ENCODE peak calls at places on chromosomes 3 and 15, in eight cellular contexts. D is iris pigment epithelial cell; F is brain microvascular endothelial cell; Q is stimulated activated CD8-positive, alpha-beta memory T cell treated with anti-CD3 and anti-CD28 coated beads, Interleukin-15, amount 100 ng/mL, for 24 hours; R is CD4-positive, alpha-beta memory T cell; G is spleen; X is A172; P is NCI-H2081. U is an unnamed sample.

GRCh38 chr3:183265157-183265642 is 12.1 kb downstream of the B3GNT5 start:
- DNase-seq in Q (no peak), X (no peak), F (peak; percentile 57), R (no peak), P (peak; percentile 98), D (peak; percentile 55), G (no peak), U (peak; percentile 69)

GRCh38 chr3:113245775-113246174 is 34.4 kb downstream of the BOC start:
- DNase-seq in P (no peak), X (no peak), D (no peak), G (no peak), F (no peak), R (no peak), Q (no peak), U (no peak)

GRCh38 chr3:135131290-135131689 is 336.2 kb downstream of the EPHB1 start:
- DNase-seq in Q (no peak), G (no peak), F (no peak), P (no peak), X (no peak), R (no peak), D (no peak), U (no peak)

GRCh38 chr3:62559831-62560445 is 186.6 kb upstream of the FEZF2 start:
- DNase-seq in P (no peak), F (peak; percentile 8), R (no peak), G (no peak), X (peak; percentile 12), D (peak; percentile 57), Q (no peak), U (peak; percentile 56)

GRCh38 chr3:71629289-71630252 is 46.0 kb upstream of the FOXP1 start:
- DNase-seq in R (no peak), P (no peak), G (no peak), F (peak; percentile 15), D (peak; percentile 41), X (no peak), Q (no peak), U (no peak)

GRCh38 chr3:183581496-183582155 is 26.1 kb upstream of the KLHL6 start:
- DNase-seq in Q (no peak), G (no peak), P (no peak), X (no peak), R (no peak), D (no peak), F (no peak), U (no peak)

GRCh38 chr3:176855213-176855612 is 342.1 kb downstream of the TBL1XR1 start:
- DNase-seq in X (no peak), R (no peak), D (no peak), P (no peak), F (no peak), G (no peak), Q (no peak), U (no peak)

GRCh38 chr15:96170616-96171270 is 159.8 kb upstream of the NR2F2 start:
- DNase-seq in R (no peak), Q (no peak), F (no peak), G (no peak), D (no peak), X (no peak), P (no peak), U (no peak)

GRCh38 chr3:145807990-145808389 is 353.0 kb downstream of the PLOD2 start:
- DNase-seq in X (peak; percentile 20), Q (no peak), R (no peak), D (peak; percentile 56), F (peak; percentile 81), P (peak; percentile 66), G (no peak), U (no peak)

GRCh38 chr3:126293370-126294082 is 63.7 kb downstream of the KLF15 start:
- DNase-seq in D (peak; percentile 55), P (no peak), G (no peak), F (peak; percentile 59), Q (no peak), X (peak; percentile 24), R (no peak), U (peak; percentile 66)

GRCh38 chr15:87722941-87723691 is 533.4 kb downstream of the NTRK3 start:
- DNase-seq in P (no peak), F (no peak), Q (no peak), R (no peak), X (no peak), G (no peak), D (peak; percentile 9), U (no peak)

GRCh38 chr3:172856766-172857742 is 106.5 kb downstream of the ECT2 start:
- DNase-seq in X (peak; percentile 77), P (no peak), R (no peak), Q (no peak), G (no peak), D (no peak), F (peak; percentile 22), U (no peak)